ENCODE peak calls at places on chromosomes 12 and 14, in five cellular contexts. U, D, O, Y and C are unnamed samples.

GRCh38 chr14:50531595-50532501 is 521 bp downstream of the MAP4K5 start:
- DNase-seq in U (peak), D (peak), O (peak), Y (peak), C (peak)

GRCh38 chr12:95998611-95999300 is 2.6 kb upstream of the HAL start:
- DNase-seq in U (peak), D (peak), O (no peak), Y (no peak), C (peak)

GRCh38 chr12:119444462-119445044 is 110.0 kb downstream of the CCDC60 start:
- DNase-seq in U (no peak), D (peak), O (peak), Y (no peak), C (peak)

GRCh38 chr14:97158102-97158501 is 360.9 kb downstream of the VRK1 start:
- DNase-seq in U (no peak), D (no peak), O (no peak), Y (no peak), C (no peak)

GRCh38 chr14:68937790-68938514 is 41.1 kb downstream of the ACTN1 start:
- DNase-seq in U (no peak), D (no peak), O (no peak), Y (no peak), C (no peak)

GRCh38 chr12:116881325-116881866 is at the start of gene HRK:
- DNase-seq in U (no peak), D (no peak), O (no peak), Y (no peak), C (no peak)

GRCh38 chr14:90137807-90138206 is 76.0 kb downstream of the KCNK13 start:
- DNase-seq in U (no peak), D (peak), O (no peak), Y (no peak), C (no peak)

GRCh38 chr12:53999596-54000104 is 311 bp upstream of the HOXC9 start:
- DNase-seq in U (peak), D (peak), O (no peak), Y (no peak), C (no peak)

GRCh38 chr12:31322651-31323248 is 3.2 kb downstream of the SINHCAF start:
- DNase-seq in U (no peak), D (peak), O (no peak), Y (no peak), C (no peak)

GRCh38 chr12:118271199-118271598 is 101.5 kb downstream of the TAOK3 start:
- DNase-seq in U (no peak), D (no peak), O (no peak), Y (no peak), C (no peak)

GRCh38 chr12:6784292-6784691 is 5.0 kb upstream of the CD4 start:
- DNase-seq in U (no peak), D (no peak), O (no peak), Y (no peak), C (no peak)

GRCh38 chr14:47674546-47675238 is 713 bp downstream of the MDGA2 start:
- DNase-seq in U (no peak), D (peak), O (peak), Y (no peak), C (no peak)

GRCh38 chr14:43003845-43004244 is 1397.2 kb downstream of the LRFN5 start:
- DNase-seq in U (no peak), D (peak), O (no peak), Y (no peak), C (no peak)

GRCh38 chr12:102484017-102484731 is 3.8 kb upstream of the IGF1 start:
- DNase-seq in U (peak), D (peak), O (peak), Y (peak), C (peak)

GRCh38 chr12:120719072-120719471 is 6.6 kb upstream of the ACADS start:
- DNase-seq in U (no peak), D (no peak), O (no peak), Y (no peak), C (no peak)

GRCh38 chr14:67602071-67602470 is 2.0 kb upstream of the PIGH start:
- DNase-seq in U (no peak), D (no peak), O (no peak), Y (no peak), C (no peak)

GRCh38 chr14:59632381-59632780 is 55.8 kb upstream of the CCDC175 start:
- DNase-seq in U (peak), D (peak), O (peak), Y (no peak), C (no peak)

GRCh38 chr12:51847830-51848727 is at the start of gene FIGNL2:
- DNase-seq in U (peak), D (no peak), O (peak), Y (no peak), C (no peak)

GRCh38 chr14:56703947-56704346 is 106.3 kb downstream of the OTX2 start:
- DNase-seq in U (no peak), D (no peak), O (no peak), Y (no peak), C (no peak)

GRCh38 chr14:50559990-50560928 is at the start of gene ATL1:
- DNase-seq in U (peak), D (peak), O (peak), Y (peak), C (peak)

GRCh38 chr12:108701779-108702435 is 29.4 kb downstream of the CORO1C start:
- DNase-seq in U (no peak), D (peak), O (no peak), Y (no peak), C (no peak)

GRCh38 chr14:86604546-86604945 is 1074.6 kb downstream of the FLRT2 start:
- DNase-seq in U (no peak), D (no peak), O (no peak), Y (no peak), C (no peak)

GRCh38 chr12:47614521-47614920 is 91.3 kb downstream of the RPAP3 start:
- DNase-seq in U (no peak), D (no peak), O (no peak), Y (no peak), C (no peak)

GRCh38 chr12:106723416-106723815 is 51.1 kb upstream of the RIC8B start:
- DNase-seq in U (no peak), D (no peak), O (no peak), Y (no peak), C (no peak)

GRCh38 chr12:14399871-14400270 is 34.4 kb downstream of the ATF7IP start:
- DNase-seq in U (no peak), D (peak), O (no peak), Y (no peak), C (no peak)

GRCh38 chr12:88753074-88753473 is 172.8 kb upstream of the KITLG start:
- DNase-seq in U (no peak), D (peak), O (no peak), Y (no peak), C (no peak)

GRCh38 chr12:66118240-66118891 is 12.2 kb downstream of the LLPH start:
- DNase-seq in U (no peak), D (peak), O (no peak), Y (no peak), C (no peak)

GRCh38 chr14:104556256-104557021 is 23.1 kb upstream of the C14orf180 start:
- DNase-seq in U (no peak), D (no peak), O (no peak), Y (no peak), C (no peak)

GRCh38 chr12:93778306-93778705 is 101.1 kb downstream of the CRADD start:
- DNase-seq in U (no peak), D (peak), O (no peak), Y (no peak), C (no peak)